ENCODE peak calls at places on chromosomes 13 and 19, in six cellular contexts. One of them, this sample, is unnamed.

GRCh38 chr13:24627090-24627714 is 53.0 kb upstream of the ATP12A start:
- ATAC-seq in HepG2: peak
- ATAC-seq in GM12878: no peak
- ATAC-seq in HCT116: peak
- ATAC-seq in K562: peak
- ATAC-seq in upper lobe of left lung: no peak
- ATAC-seq in this sample: no peak

GRCh38 chr13:113841355-113841653 is 22.6 kb downstream of the GAS6 start:
- ATAC-seq in HepG2: no peak
- ATAC-seq in GM12878: no peak
- ATAC-seq in HCT116: no peak
- ATAC-seq in K562: no peak
- ATAC-seq in upper lobe of left lung: no peak
- ATAC-seq in this sample: no peak

GRCh38 chr13:27662738-27663470 is 41.2 kb downstream of the POLR1D start:
- ATAC-seq in HepG2: no peak
- ATAC-seq in GM12878: no peak
- ATAC-seq in HCT116: no peak
- ATAC-seq in K562: no peak
- ATAC-seq in upper lobe of left lung: no peak
- ATAC-seq in this sample: no peak

GRCh38 chr13:44734204-44734707 is 158.1 kb upstream of the TSC22D1 start:
- ATAC-seq in HepG2: no peak
- ATAC-seq in GM12878: no peak
- ATAC-seq in HCT116: peak
- ATAC-seq in K562: no peak
- ATAC-seq in upper lobe of left lung: peak
- ATAC-seq in this sample: no peak

GRCh38 chr13:48120246-48120645 is 25.3 kb upstream of the MED4 start:
- ATAC-seq in HepG2: no peak
- ATAC-seq in GM12878: no peak
- ATAC-seq in HCT116: no peak
- ATAC-seq in K562: no peak
- ATAC-seq in upper lobe of left lung: no peak
- ATAC-seq in this sample: no peak

GRCh38 chr13:33260168-33261098 is 25.1 kb downstream of the STARD13 start:
- ATAC-seq in HepG2: peak
- ATAC-seq in GM12878: no peak
- ATAC-seq in HCT116: no peak
- ATAC-seq in K562: no peak
- ATAC-seq in upper lobe of left lung: no peak
- ATAC-seq in this sample: no peak

GRCh38 chr13:45441633-45442032 is 23.1 kb upstream of the COG3 start:
- ATAC-seq in HepG2: peak
- ATAC-seq in GM12878: peak
- ATAC-seq in HCT116: peak
- ATAC-seq in K562: no peak
- ATAC-seq in upper lobe of left lung: no peak
- ATAC-seq in this sample: no peak

GRCh38 chr13:80441968-80442367 is 101.0 kb upstream of the SPRY2 start:
- ATAC-seq in HepG2: no peak
- ATAC-seq in GM12878: peak
- ATAC-seq in HCT116: no peak
- ATAC-seq in K562: no peak
- ATAC-seq in upper lobe of left lung: no peak
- ATAC-seq in this sample: no peak

GRCh38 chr13:80436571-80437169 is 95.7 kb upstream of the SPRY2 start:
- ATAC-seq in HepG2: no peak
- ATAC-seq in GM12878: no peak
- ATAC-seq in HCT116: no peak
- ATAC-seq in K562: no peak
- ATAC-seq in upper lobe of left lung: no peak
- ATAC-seq in this sample: peak

GRCh38 chr13:23876265-23876664 is 12.9 kb downstream of the MIPEP start:
- ATAC-seq in HepG2: peak
- ATAC-seq in GM12878: peak
- ATAC-seq in HCT116: peak
- ATAC-seq in K562: no peak
- ATAC-seq in upper lobe of left lung: no peak
- ATAC-seq in this sample: no peak

GRCh38 chr13:109447667-109448066 is 338.7 kb downstream of the IRS2 start:
- ATAC-seq in HepG2: no peak
- ATAC-seq in GM12878: no peak
- ATAC-seq in HCT116: peak
- ATAC-seq in K562: no peak
- ATAC-seq in upper lobe of left lung: peak
- ATAC-seq in this sample: no peak

GRCh38 chr13:74074723-74075122 is 59.5 kb downstream of the KLF12 start:
- ATAC-seq in HepG2: no peak
- ATAC-seq in GM12878: no peak
- ATAC-seq in HCT116: no peak
- ATAC-seq in K562: no peak
- ATAC-seq in upper lobe of left lung: no peak
- ATAC-seq in this sample: no peak

GRCh38 chr19:13001502-13002388 is 6.5 kb downstream of the NFIX start:
- ATAC-seq in HepG2: no peak
- ATAC-seq in GM12878: no peak
- ATAC-seq in HCT116: no peak
- ATAC-seq in K562: no peak
- ATAC-seq in upper lobe of left lung: peak
- ATAC-seq in this sample: peak

GRCh38 chr13:67048793-67049150 is 181.4 kb downstream of the PCDH9 start:
- ATAC-seq in HepG2: no peak
- ATAC-seq in GM12878: no peak
- ATAC-seq in HCT116: no peak
- ATAC-seq in K562: no peak
- ATAC-seq in upper lobe of left lung: no peak
- ATAC-seq in this sample: no peak

GRCh38 chr13:25630327-25630726 is 258.6 kb downstream of the ATP8A2 start:
- ATAC-seq in HepG2: no peak
- ATAC-seq in GM12878: no peak
- ATAC-seq in HCT116: no peak
- ATAC-seq in K562: no peak
- ATAC-seq in upper lobe of left lung: no peak
- ATAC-seq in this sample: no peak

GRCh38 chr19:652467-653389 is 10.3 kb downstream of the RNF126 start:
- ATAC-seq in HepG2: no peak
- ATAC-seq in GM12878: no peak
- ATAC-seq in HCT116: no peak
- ATAC-seq in K562: no peak
- ATAC-seq in upper lobe of left lung: no peak
- ATAC-seq in this sample: no peak

GRCh38 chr13:106110241-106110855 is 425.1 kb downstream of the EFNB2 start:
- ATAC-seq in HepG2: peak
- ATAC-seq in GM12878: no peak
- ATAC-seq in HCT116: peak
- ATAC-seq in K562: no peak
- ATAC-seq in upper lobe of left lung: no peak
- ATAC-seq in this sample: no peak

GRCh38 chr13:93320942-93321341 is 94.3 kb downstream of the GPC6 start:
- ATAC-seq in HepG2: no peak
- ATAC-seq in GM12878: no peak
- ATAC-seq in HCT116: no peak
- ATAC-seq in K562: peak
- ATAC-seq in upper lobe of left lung: no peak
- ATAC-seq in this sample: no peak

GRCh38 chr13:45994752-45995151 is 57.8 kb downstream of the ZC3H13 start:
- ATAC-seq in HepG2: no peak
- ATAC-seq in GM12878: no peak
- ATAC-seq in HCT116: no peak
- ATAC-seq in K562: no peak
- ATAC-seq in upper lobe of left lung: no peak
- ATAC-seq in this sample: no peak

GRCh38 chr13:73109969-73110368 is 51.2 kb downstream of the KLF5 start:
- ATAC-seq in HepG2: no peak
- ATAC-seq in GM12878: no peak
- ATAC-seq in HCT116: no peak
- ATAC-seq in K562: no peak
- ATAC-seq in upper lobe of left lung: no peak
- ATAC-seq in this sample: no peak

GRCh38 chr19:38685666-38686529 is 38.4 kb downstream of the ACTN4 start:
- ATAC-seq in HepG2: peak
- ATAC-seq in GM12878: peak
- ATAC-seq in HCT116: no peak
- ATAC-seq in K562: peak
- ATAC-seq in upper lobe of left lung: no peak
- ATAC-seq in this sample: no peak

GRCh38 chr13:21365574-21365973 is 93.5 kb downstream of the ZDHHC20 start:
- ATAC-seq in HepG2: no peak
- ATAC-seq in GM12878: no peak
- ATAC-seq in HCT116: no peak
- ATAC-seq in K562: no peak
- ATAC-seq in upper lobe of left lung: no peak
- ATAC-seq in this sample: no peak

GRCh38 chr19:56136362-56136761 is 4.7 kb upstream of the ZNF444 start:
- ATAC-seq in HepG2: no peak
- ATAC-seq in GM12878: no peak
- ATAC-seq in HCT116: no peak
- ATAC-seq in K562: no peak
- ATAC-seq in upper lobe of left lung: no peak
- ATAC-seq in this sample: no peak

GRCh38 chr19:56133858-56134654 is 7.0 kb upstream of the ZNF444 start:
- ATAC-seq in HepG2: no peak
- ATAC-seq in GM12878: peak
- ATAC-seq in HCT116: peak
- ATAC-seq in K562: peak
- ATAC-seq in upper lobe of left lung: peak
- ATAC-seq in this sample: no peak

GRCh38 chr19:56134655-56134922 is 6.5 kb upstream of the ZNF444 start:
- ATAC-seq in HepG2: no peak
- ATAC-seq in GM12878: no peak
- ATAC-seq in HCT116: no peak
- ATAC-seq in K562: no peak
- ATAC-seq in upper lobe of left lung: no peak
- ATAC-seq in this sample: no peak

GRCh38 chr19:56131651-56132050 is 9.4 kb upstream of the ZNF444 start:
- ATAC-seq in HepG2: no peak
- ATAC-seq in GM12878: no peak
- ATAC-seq in HCT116: no peak
- ATAC-seq in K562: no peak
- ATAC-seq in upper lobe of left lung: no peak
- ATAC-seq in this sample: no peak

DNA sequence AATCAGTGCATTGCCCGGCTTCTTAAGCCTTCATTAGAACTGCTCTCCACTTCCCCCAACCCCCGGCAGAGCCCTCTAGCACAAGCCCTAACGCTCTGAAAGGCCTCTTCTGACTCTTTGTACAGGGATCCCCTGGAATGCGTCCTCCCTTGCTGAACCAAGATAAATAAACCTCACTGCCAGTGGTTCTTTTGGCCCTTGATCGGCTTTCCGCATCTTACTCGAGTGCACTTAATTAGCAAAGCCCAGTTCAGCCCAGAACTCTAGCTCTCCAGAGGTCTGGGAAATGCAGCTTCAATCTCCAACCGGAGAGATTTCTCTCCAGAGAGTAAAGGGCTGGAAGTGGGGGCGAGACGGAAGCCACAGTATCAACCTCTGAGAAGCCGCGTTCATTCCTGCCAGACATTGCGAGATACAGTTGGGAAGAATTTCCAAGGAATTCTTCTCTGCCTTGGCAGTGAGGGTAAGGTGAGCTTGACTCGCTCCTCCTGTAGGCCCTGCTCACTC is 8.7 kb upstream of the ZNF444 start:
- ATAC-seq in HepG2: peak
- ATAC-seq in GM12878: no peak
- ATAC-seq in HCT116: no peak
- ATAC-seq in K562: no peak
- ATAC-seq in upper lobe of left lung: peak
- ATAC-seq in this sample: peak
- TF ChIP-seq POLR2AphosphoS5 in HepG2: no peak
- TF ChIP-seq POLR2AphosphoS5 in GM12878: no peak
- TF ChIP-seq POLR2AphosphoS5 in HCT116: no peak
- TF ChIP-seq POLR2AphosphoS5 in K562: no peak
- TF ChIP-seq POLR2AphosphoS5 in upper lobe of left lung: no peak
- TF ChIP-seq POLR2AphosphoS5 in this sample: no peak

GRCh38 chr19:5078179-5078578 is 109.3 kb downstream of the KDM4B start:
- ATAC-seq in HepG2: no peak
- ATAC-seq in GM12878: no peak
- ATAC-seq in HCT116: no peak
- ATAC-seq in K562: no peak
- ATAC-seq in upper lobe of left lung: no peak
- ATAC-seq in this sample: no peak
- TF ChIP-seq POLR2A in HepG2: no peak
- TF ChIP-seq POLR2A in GM12878: no peak
- TF ChIP-seq POLR2A in HCT116: no peak
- TF ChIP-seq POLR2A in K562: no peak
- TF ChIP-seq POLR2A in upper lobe of left lung: no peak
- TF ChIP-seq POLR2A in this sample: no peak

GRCh38 chr19:14809272-14810057 is 25.5 kb downstream of the OR7A5 start:
- ATAC-seq in HepG2: peak
- ATAC-seq in GM12878: no peak
- ATAC-seq in HCT116: no peak
- ATAC-seq in K562: no peak
- ATAC-seq in upper lobe of left lung: no peak
- ATAC-seq in this sample: no peak
- TF ChIP-seq POLR2AphosphoS5 in HepG2: no peak
- TF ChIP-seq POLR2AphosphoS5 in GM12878: no peak
- TF ChIP-seq POLR2AphosphoS5 in HCT116: no peak
- TF ChIP-seq POLR2AphosphoS5 in K562: no peak
- TF ChIP-seq POLR2AphosphoS5 in upper lobe of left lung: no peak
- TF ChIP-seq POLR2AphosphoS5 in this sample: no peak

GRCh38 chr13:39894586-39894985 is 239.1 kb downstream of the COG6 start:
- ATAC-seq in HepG2: no peak
- ATAC-seq in GM12878: no peak
- ATAC-seq in HCT116: no peak
- ATAC-seq in K562: no peak
- ATAC-seq in upper lobe of left lung: no peak
- ATAC-seq in this sample: no peak

GRCh38 chr13:39897636-39898035 is 242.2 kb downstream of the COG6 start:
- ATAC-seq in HepG2: no peak
- ATAC-seq in GM12878: no peak
- ATAC-seq in HCT116: no peak
- ATAC-seq in K562: no peak
- ATAC-seq in upper lobe of left lung: no peak
- ATAC-seq in this sample: no peak

GRCh38 chr13:39895254-39895653 is 239.8 kb downstream of the COG6 start:
- ATAC-seq in HepG2: no peak
- ATAC-seq in GM12878: no peak
- ATAC-seq in HCT116: no peak
- ATAC-seq in K562: no peak
- ATAC-seq in upper lobe of left lung: no peak
- ATAC-seq in this sample: peak

DNA sequence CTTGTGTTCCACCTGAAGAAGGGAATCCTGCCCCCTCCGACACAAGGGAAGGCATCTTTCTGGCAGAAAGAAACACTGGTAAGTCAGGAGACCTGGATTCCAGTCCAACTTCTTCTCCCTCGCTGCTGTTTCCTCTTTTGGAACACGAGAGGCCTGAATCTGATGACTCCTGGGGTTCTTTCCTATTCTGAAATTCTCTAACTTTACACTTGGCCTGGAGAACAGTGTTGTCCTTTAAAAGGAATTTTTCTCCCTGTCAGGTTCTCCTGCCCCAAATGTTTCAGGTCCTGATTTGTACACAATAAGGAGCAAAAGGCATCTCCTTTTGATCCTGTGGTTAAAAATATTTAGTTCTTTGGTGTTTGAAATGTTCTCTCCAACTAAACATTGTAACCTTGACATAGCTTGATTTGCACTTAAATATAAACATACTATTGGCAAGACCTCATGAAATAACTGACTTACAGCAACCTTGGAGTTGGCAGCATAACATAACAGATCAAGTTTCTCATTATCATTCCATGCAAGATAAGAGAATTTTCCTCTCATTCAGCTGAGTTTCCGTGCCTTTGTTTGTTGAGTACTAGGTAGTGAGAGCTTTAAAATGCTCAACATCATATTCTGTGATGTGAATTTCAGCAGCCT is 244.8 kb downstream of the COG6 start:
- ATAC-seq in HepG2: no peak
- ATAC-seq in GM12878: no peak
- ATAC-seq in HCT116: no peak
- ATAC-seq in K562: no peak
- ATAC-seq in upper lobe of left lung: no peak
- ATAC-seq in this sample: peak
- TF ChIP-seq POLR2A in HepG2: no peak
- TF ChIP-seq POLR2A in GM12878: no peak
- TF ChIP-seq POLR2A in HCT116: no peak
- TF ChIP-seq POLR2A in K562: no peak
- TF ChIP-seq POLR2A in upper lobe of left lung: no peak
- TF ChIP-seq POLR2A in this sample: no peak